ENCODE peak calls at places on chromosomes 4 and X, in nine cellular contexts. One of them, this sample, is unnamed. For H3K4me1, the result is how much of the 10 kb centered on the place peaks cover.

GRCh38 chr4:94232519-94232918 is 24.9 kb downstream of the SMARCAD1 start:
- DNase-seq in cardiac muscle cell: no peak
- DNase-seq in uterus: no peak
- DNase-seq in Peyer's patch: no peak
- DNase-seq in hepatocyte: no peak
- DNase-seq in PC-3: no peak
- DNase-seq in PC-9: no peak
- DNase-seq in ovary: no peak
- DNase-seq in A549: no peak
- DNase-seq in this sample: no peak

GRCh38 chr4:149521611-149522010 is 294.0 kb downstream of the IQCM start:
- DNase-seq in ovary: no peak
- DNase-seq in cardiac muscle cell: no peak
- DNase-seq in hepatocyte: peak
- DNase-seq in PC-9: no peak
- DNase-seq in PC-3: peak
- DNase-seq in A549: no peak
- DNase-seq in Peyer's patch: peak
- DNase-seq in uterus: no peak
- DNase-seq in this sample: peak

GRCh38 chr4:141851246-141851891 is 215.0 kb downstream of the IL15 start:
- DNase-seq in uterus: no peak
- DNase-seq in A549: no peak
- DNase-seq in hepatocyte: no peak
- DNase-seq in PC-3: peak
- DNase-seq in Peyer's patch: no peak
- DNase-seq in cardiac muscle cell: peak
- DNase-seq in PC-9: no peak
- DNase-seq in ovary: no peak
- DNase-seq in this sample: peak

GRCh38 chr4:105637409-105638258 is 70.9 kb downstream of the INTS12 start:
- DNase-seq in hepatocyte: peak
- DNase-seq in ovary: no peak
- DNase-seq in PC-9: no peak
- DNase-seq in PC-3: no peak
- DNase-seq in uterus: peak
- DNase-seq in cardiac muscle cell: peak
- DNase-seq in Peyer's patch: peak
- DNase-seq in A549: no peak
- DNase-seq in this sample: no peak

GRCh38 chr4:178917756-178918155 is 1475.5 kb upstream of the AGA start:
- DNase-seq in A549: no peak
- DNase-seq in Peyer's patch: no peak
- DNase-seq in hepatocyte: no peak
- DNase-seq in cardiac muscle cell: no peak
- DNase-seq in ovary: no peak
- DNase-seq in PC-9: no peak
- DNase-seq in uterus: no peak
- DNase-seq in PC-3: no peak
- DNase-seq in this sample: no peak

GRCh38 chrX:107454302-107454701 is 4.8 kb downstream of the FRMPD3 start:
- DNase-seq in A549: peak
- DNase-seq in uterus: no peak
- DNase-seq in PC-3: peak
- DNase-seq in cardiac muscle cell: no peak
- DNase-seq in hepatocyte: no peak
- DNase-seq in PC-9: peak
- DNase-seq in Peyer's patch: no peak
- DNase-seq in ovary: no peak
- DNase-seq in this sample: peak

GRCh38 chrX:35244796-35245508 is 302.4 kb downstream of the FAM47B start:
- DNase-seq in Peyer's patch: no peak
- DNase-seq in PC-9: no peak
- DNase-seq in cardiac muscle cell: no peak
- DNase-seq in ovary: no peak
- DNase-seq in A549: no peak
- DNase-seq in PC-3: no peak
- DNase-seq in hepatocyte: no peak
- DNase-seq in uterus: no peak
- DNase-seq in this sample: no peak

GRCh38 chr4:173301518-173302201 is 32.5 kb downstream of the HMGB2 start:
- DNase-seq in Peyer's patch: no peak
- DNase-seq in PC-9: no peak
- DNase-seq in cardiac muscle cell: peak
- DNase-seq in hepatocyte: peak
- DNase-seq in A549: peak
- DNase-seq in ovary: no peak
- DNase-seq in uterus: peak
- DNase-seq in PC-3: peak
- DNase-seq in this sample: no peak

GRCh38 chr4:37793562-37793961 is 32.9 kb upstream of the PGM2 start:
- DNase-seq in PC-3: peak
- DNase-seq in cardiac muscle cell: peak
- DNase-seq in ovary: no peak
- DNase-seq in Peyer's patch: no peak
- DNase-seq in uterus: no peak
- DNase-seq in A549: peak
- DNase-seq in hepatocyte: no peak
- DNase-seq in PC-9: peak
- DNase-seq in this sample: no peak

GRCh38 chr4:175290401-175290800 is 372.2 kb downstream of the ADAM29 start:
- DNase-seq in hepatocyte: no peak
- DNase-seq in ovary: no peak
- DNase-seq in Peyer's patch: no peak
- DNase-seq in A549: no peak
- DNase-seq in PC-9: no peak
- DNase-seq in cardiac muscle cell: no peak
- DNase-seq in uterus: no peak
- DNase-seq in PC-3: peak
- DNase-seq in this sample: no peak

GRCh38 chr4:148854203-148854602 is 412.0 kb upstream of the NR3C2 start:
- DNase-seq in Peyer's patch: no peak
- DNase-seq in cardiac muscle cell: no peak
- DNase-seq in A549: no peak
- DNase-seq in PC-9: no peak
- DNase-seq in ovary: no peak
- DNase-seq in uterus: no peak
- DNase-seq in hepatocyte: no peak
- DNase-seq in PC-3: no peak
- DNase-seq in this sample: no peak

GRCh38 chrX:53223955-53224859 is 800 bp downstream of the KDM5C start:
- DNase-seq in ovary: no peak
- DNase-seq in uterus: no peak
- DNase-seq in A549: peak
- DNase-seq in cardiac muscle cell: peak
- DNase-seq in hepatocyte: peak
- DNase-seq in Peyer's patch: no peak
- DNase-seq in PC-9: no peak
- DNase-seq in PC-3: peak
- DNase-seq in this sample: peak

GRCh38 chr4:98516042-98516440 is 142.4 kb downstream of the TSPAN5 start:
- DNase-seq in ovary: no peak
- DNase-seq in uterus: no peak
- DNase-seq in hepatocyte: peak
- DNase-seq in PC-9: no peak
- DNase-seq in PC-3: peak
- DNase-seq in cardiac muscle cell: peak
- DNase-seq in Peyer's patch: no peak
- DNase-seq in A549: peak
- DNase-seq in this sample: peak

GRCh38 chr4:180664766-180665368 is 1578.3 kb upstream of the TENM3 start:
- DNase-seq in cardiac muscle cell: peak
- DNase-seq in uterus: peak
- DNase-seq in Peyer's patch: no peak
- DNase-seq in PC-3: peak
- DNase-seq in ovary: peak
- DNase-seq in hepatocyte: peak
- DNase-seq in A549: peak
- DNase-seq in PC-9: peak
- DNase-seq in this sample: peak
- H3K4me1 ChIP-seq in cardiac muscle cell: under half
- H3K4me1 ChIP-seq in uterus: under half
- H3K4me1 ChIP-seq in Peyer's patch: under half
- H3K4me1 ChIP-seq in PC-3: under half
- H3K4me1 ChIP-seq in ovary: under half
- H3K4me1 ChIP-seq in hepatocyte: under half
- H3K4me1 ChIP-seq in A549: under half
- H3K4me1 ChIP-seq in PC-9: under half
- H3K4me1 ChIP-seq in this sample: under half

DNA sequence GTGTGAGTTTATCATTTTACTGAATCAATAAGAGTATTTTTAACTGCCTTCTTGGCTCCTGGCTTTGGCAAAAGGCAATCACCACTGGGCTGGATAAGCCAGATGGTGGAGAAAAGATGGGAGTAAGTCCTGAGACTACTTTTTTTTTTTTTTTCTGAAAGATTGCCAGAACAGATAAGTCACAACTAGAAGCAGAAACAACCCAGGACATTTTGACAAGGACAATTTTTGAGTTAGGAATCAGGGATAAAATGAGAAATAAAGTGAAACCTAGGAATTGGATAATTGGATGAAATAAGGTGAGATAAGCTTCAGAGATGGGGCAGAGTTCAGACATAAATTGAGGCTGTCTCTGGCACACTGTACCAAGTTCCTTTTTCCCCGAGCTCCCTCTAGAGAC is 471.0 kb downstream of the KLHL13 start:
- DNase-seq in PC-3: no peak
- DNase-seq in PC-9: no peak
- DNase-seq in uterus: no peak
- DNase-seq in A549: no peak
- DNase-seq in cardiac muscle cell: no peak
- DNase-seq in Peyer's patch: no peak
- DNase-seq in ovary: no peak
- DNase-seq in hepatocyte: no peak
- DNase-seq in this sample: no peak
- TF ChIP-seq CTCF in PC-3: no peak
- TF ChIP-seq CTCF in PC-9: no peak
- TF ChIP-seq CTCF in uterus: no peak
- TF ChIP-seq CTCF in A549: no peak
- TF ChIP-seq CTCF in cardiac muscle cell: no peak
- TF ChIP-seq CTCF in Peyer's patch: no peak
- TF ChIP-seq CTCF in ovary: no peak
- TF ChIP-seq CTCF in hepatocyte: no peak
- TF ChIP-seq CTCF in this sample: no peak

DNA sequence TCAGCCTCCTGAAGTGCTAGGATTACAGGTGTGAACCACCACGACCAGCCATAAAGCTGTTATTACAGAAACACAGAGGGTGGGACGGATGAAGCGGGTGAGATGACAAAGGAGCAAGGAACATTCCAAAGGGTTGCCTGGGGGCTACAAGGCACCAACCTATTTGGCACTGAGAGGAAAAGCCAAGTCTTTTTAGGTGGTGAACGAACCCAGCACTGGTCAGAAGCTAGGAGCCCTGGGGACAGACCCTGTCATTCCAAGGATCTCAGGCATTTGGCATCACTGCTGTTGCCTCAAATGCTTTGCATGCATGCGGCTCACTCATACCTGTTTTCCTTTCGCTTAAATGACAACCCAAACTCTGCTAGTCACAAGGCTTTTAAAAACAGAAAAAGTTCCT is 4.7 kb downstream of the MAP7D2 start:
- DNase-seq in PC-9: no peak
- DNase-seq in ovary: no peak
- DNase-seq in cardiac muscle cell: no peak
- DNase-seq in Peyer's patch: no peak
- DNase-seq in hepatocyte: no peak
- DNase-seq in A549: no peak
- DNase-seq in PC-3: no peak
- DNase-seq in uterus: no peak
- DNase-seq in this sample: no peak
- H3K4me1 ChIP-seq in PC-9: under half
- H3K4me1 ChIP-seq in ovary: under half
- H3K4me1 ChIP-seq in cardiac muscle cell: under half
- H3K4me1 ChIP-seq in Peyer's patch: under half
- H3K4me1 ChIP-seq in hepatocyte: under half
- H3K4me1 ChIP-seq in A549: under half
- H3K4me1 ChIP-seq in PC-3: under half
- H3K4me1 ChIP-seq in uterus: under half
- H3K4me1 ChIP-seq in this sample: under half

DNA sequence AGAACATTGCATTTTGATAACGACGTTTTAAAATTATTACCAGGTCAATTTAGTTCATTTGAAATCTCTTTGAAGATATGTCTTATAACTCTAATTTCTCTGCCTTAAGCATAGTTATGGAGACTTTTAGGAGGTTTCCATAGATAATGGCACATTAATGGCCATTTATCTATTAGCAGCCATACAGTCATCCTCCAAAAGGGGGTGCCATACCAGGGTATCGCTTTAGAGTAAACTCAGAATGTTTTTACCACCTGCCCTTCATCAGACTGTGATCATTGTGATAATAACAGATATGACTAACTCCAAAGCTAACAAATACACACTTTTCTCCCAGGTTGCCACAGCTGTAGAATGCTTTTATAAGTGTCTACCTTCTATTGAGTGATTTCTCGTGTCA is 461.5 kb downstream of the FSTL5 start:
- DNase-seq in PC-9: no peak
- DNase-seq in Peyer's patch: no peak
- DNase-seq in PC-3: peak
- DNase-seq in hepatocyte: no peak
- DNase-seq in A549: no peak
- DNase-seq in uterus: no peak
- DNase-seq in cardiac muscle cell: no peak
- DNase-seq in ovary: no peak
- DNase-seq in this sample: no peak
- TF ChIP-seq CTCF in PC-9: no peak
- TF ChIP-seq CTCF in Peyer's patch: no peak
- TF ChIP-seq CTCF in PC-3: peak
- TF ChIP-seq CTCF in hepatocyte: no peak
- TF ChIP-seq CTCF in A549: no peak
- TF ChIP-seq CTCF in uterus: no peak
- TF ChIP-seq CTCF in cardiac muscle cell: no peak
- TF ChIP-seq CTCF in ovary: no peak
- TF ChIP-seq CTCF in this sample: peak

GRCh38 chrX:19752043-19752442 is 135.4 kb downstream of the SH3KBP1 start:
- DNase-seq in Peyer's patch: no peak
- DNase-seq in uterus: no peak
- DNase-seq in PC-3: no peak
- DNase-seq in PC-9: no peak
- DNase-seq in hepatocyte: no peak
- DNase-seq in A549: no peak
- DNase-seq in cardiac muscle cell: no peak
- DNase-seq in ovary: no peak
- DNase-seq in this sample: no peak
- H3K4me1 ChIP-seq in Peyer's patch: under half
- H3K4me1 ChIP-seq in uterus: under half
- H3K4me1 ChIP-seq in PC-3: under half
- H3K4me1 ChIP-seq in PC-9: under half
- H3K4me1 ChIP-seq in hepatocyte: under half
- H3K4me1 ChIP-seq in A549: under half
- H3K4me1 ChIP-seq in cardiac muscle cell: under half
- H3K4me1 ChIP-seq in ovary: under half
- H3K4me1 ChIP-seq in this sample: under half

This sample was measured in foreskin keratinocyte.